ENCODE peak calls at places on chromosomes 16 and 17, in five cellular contexts. H is transverse colon, J is IMR-90, K is sigmoid colon, M is heart left ventricle. Q is an unnamed sample.

GRCh38 chr16:75938818-75939217 is 212.5 kb upstream of the CPHXL start:
- DNase-seq in M (no peak), K (no peak), J (peak; percentile 67), H (no peak), Q (no peak)

GRCh38 chr16:88066680-88067529 is 115.7 kb downstream of the BANP start:
- DNase-seq in M (peak; percentile 18), K (no peak), J (no peak), H (no peak), Q (no peak)

GRCh38 chr17:74646231-74646630 is 22.7 kb upstream of the CD300E start:
- DNase-seq in H (no peak), M (no peak), J (no peak), K (no peak), Q (no peak)

GRCh38 chr16:85394511-85395206 is 218.5 kb upstream of the GSE1 start:
- DNase-seq in M (no peak), H (no peak), J (no peak), K (peak; percentile 63), Q (peak; percentile 15)

GRCh38 chr17:66301864-66302741 is at the start of gene PRKCA:
- DNase-seq in M (peak; percentile 89), K (peak; percentile 86), J (peak; percentile 69), H (peak; percentile 84), Q (peak; percentile 67)

GRCh38 chr16:85473909-85474640 is 139.0 kb upstream of the GSE1 start:
- DNase-seq in K (peak; percentile 63), J (no peak), H (no peak), M (no peak), Q (no peak)

GRCh38 chr17:43543300-43543699 is 2.8 kb downstream of the ETV4 start:
- DNase-seq in J (peak; percentile 19), H (no peak), K (no peak), M (no peak), Q (no peak)

GRCh38 chr17:34736611-34737010 is 157.2 kb downstream of the TMEM132E start:
- DNase-seq in H (no peak), K (peak; percentile 41), J (no peak), M (no peak), Q (peak; percentile 24)

GRCh38 chr17:65154770-65155589 is 17.8 kb downstream of the RGS9 start:
- DNase-seq in M (no peak), H (no peak), J (peak; percentile 83), K (no peak), Q (no peak)

GRCh38 chr17:79537061-79537460 is 73.8 kb downstream of the RBFOX3 start:
- DNase-seq in J (no peak), H (no peak), K (no peak), M (no peak), Q (no peak)

GRCh38 chr17:81302861-81303326 is 7.8 kb upstream of the SLC38A10 start:
- DNase-seq in J (no peak), K (no peak), H (no peak), M (no peak), Q (no peak)

GRCh38 chr16:66199189-66199588 is 167.3 kb upstream of the CDH5 start:
- DNase-seq in J (peak; percentile 28), K (no peak), H (no peak), M (no peak), Q (no peak)

GRCh38 chr17:5065227-5065744 is 13.0 kb upstream of the ZFP3 start:
- DNase-seq in J (no peak), K (no peak), H (no peak), M (no peak), Q (no peak)

DNA sequence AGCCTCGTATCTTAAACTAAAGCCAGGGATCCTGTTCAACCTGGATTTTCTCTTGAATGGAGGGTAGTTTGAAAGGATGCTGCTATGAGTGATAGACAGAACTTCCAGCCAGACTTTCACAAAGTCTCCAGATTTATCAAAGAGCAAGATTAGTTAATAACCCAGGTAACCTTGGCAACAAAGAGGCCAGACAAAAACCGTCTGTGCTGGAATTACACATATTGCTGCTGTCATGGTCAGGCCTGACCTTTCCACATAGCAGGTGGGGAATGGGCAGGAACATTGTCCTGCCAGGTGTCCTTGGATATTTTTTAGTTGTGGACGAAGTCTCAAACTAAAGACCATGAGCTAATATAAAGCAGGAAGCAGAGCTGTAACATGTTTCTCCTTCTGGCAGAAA is 52.5 kb downstream of the HLF start:
- DNase-seq in K (no peak), M (no peak), H (no peak), J (no peak), Q (no peak)
- H3K4me1 ChIP-seq in K (no peaks in the 10 kb centered on the region), M (no peaks in the 10 kb centered on the region), H (no peaks in the 10 kb centered on the region), J (no peaks in the 10 kb centered on the region), Q (no peaks in the 10 kb centered on the region)

GRCh38 chr16:63904930-63905329 is 1216.9 kb downstream of the CDH11 start:
- DNase-seq in K (no peak), M (no peak), J (no peak), H (no peak), Q (no peak)
- H3K9me3 ChIP-seq in K (no peaks in the 10 kb centered on the region), M (no peaks in the 10 kb centered on the region), J (peaks cover 2% of the 10 kb centered on the region), H (no peaks in the 10 kb centered on the region), Q (no peaks in the 10 kb centered on the region)

GRCh38 chr16:3071655-3072054 is 6.2 kb downstream of the IL32 start:
- DNase-seq in M (no peak), H (no peak), J (no peak), K (no peak), Q (no peak)

GRCh38 chr16:3073448-3073847 is 8.0 kb downstream of the IL32 start:
- DNase-seq in M (no peak), J (no peak), K (no peak), H (no peak), Q (no peak)

GRCh38 chr16:3070608-3071111 is 5.2 kb downstream of the IL32 start:
- DNase-seq in M (no peak), K (no peak), H (no peak), J (no peak), Q (no peak)

GRCh38 chr16:3076577-3076976 is 11.1 kb downstream of the IL32 start:
- DNase-seq in M (no peak), K (no peak), J (no peak), H (no peak), Q (no peak)

DNA sequence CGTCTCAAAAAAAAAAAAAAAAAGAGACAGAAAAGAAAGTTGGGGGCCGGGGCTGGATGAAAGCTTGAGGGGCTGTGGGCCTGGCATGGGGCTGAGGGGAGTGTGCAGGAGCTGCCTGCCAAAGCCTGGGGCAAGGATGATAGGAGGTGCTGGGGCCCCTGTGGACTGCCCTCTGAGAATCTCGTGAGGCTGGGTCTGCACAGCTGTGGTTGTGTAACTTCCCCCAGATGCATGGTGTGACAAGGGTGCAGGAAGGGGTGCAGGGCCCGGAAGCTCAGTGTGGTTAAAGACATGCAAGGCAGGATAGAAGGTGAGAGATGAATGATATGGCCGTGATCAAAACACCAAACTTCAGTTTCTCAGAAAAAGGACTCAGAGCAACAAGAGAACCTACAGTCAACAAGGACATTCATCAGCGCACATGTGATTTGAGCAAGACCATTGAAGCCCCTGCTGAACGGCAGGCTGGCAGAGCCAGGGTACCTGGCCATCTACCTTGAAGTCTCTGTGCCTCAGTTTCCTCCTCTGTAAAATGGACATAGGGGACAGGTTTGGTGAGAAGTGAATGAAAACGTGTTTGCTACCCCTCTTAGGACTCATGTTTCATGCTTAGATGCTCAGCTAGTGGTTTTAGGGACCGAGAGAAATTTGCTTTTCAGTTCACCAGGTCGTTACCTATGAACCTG is 9.6 kb downstream of the IL32 start:
- DNase-seq in K (no peak), M (peak; percentile 34), J (no peak), H (peak; percentile 63), Q (no peak)
- TF ChIP-seq POLR2A in K (no peak), M (no peak), J (no peak), H (no peak), Q (no peak)

DNA sequence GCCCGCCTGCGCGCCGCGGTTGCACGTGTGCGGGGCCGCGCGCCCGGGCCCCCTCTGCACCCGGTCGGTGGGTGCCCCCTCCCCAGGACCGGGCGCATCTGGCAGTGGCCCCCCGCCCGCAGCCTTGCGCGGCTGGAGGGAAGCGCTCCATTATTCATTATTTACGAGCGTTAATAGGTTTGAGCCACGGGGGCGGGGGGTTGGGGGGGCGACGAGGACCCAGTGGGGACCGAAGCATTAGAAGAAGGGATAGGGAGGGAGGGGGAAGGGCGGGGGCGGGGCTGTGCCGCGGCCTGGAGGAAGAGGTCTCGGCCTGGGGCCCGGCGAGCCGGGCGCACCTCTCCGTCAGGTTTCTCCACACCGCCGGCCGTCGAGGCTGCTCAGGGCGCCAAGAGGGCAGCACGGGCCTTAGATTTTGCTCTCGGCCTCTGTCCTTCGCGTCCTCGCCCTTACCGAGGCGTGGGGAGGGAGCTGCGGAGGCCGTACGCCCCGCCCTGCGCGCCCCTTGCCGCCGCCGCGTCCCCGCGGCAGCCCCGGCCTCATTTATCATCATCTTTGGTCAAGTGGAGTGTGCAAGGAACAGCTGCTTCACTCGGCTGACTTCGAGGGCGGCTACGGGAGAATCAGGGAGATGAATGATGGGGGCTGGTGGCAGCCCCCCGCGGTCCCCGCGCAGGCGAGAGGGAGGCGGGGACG is 54.2 kb downstream of the SREBF1 start:
- DNase-seq in M (peak; percentile 61), J (no peak), H (no peak), K (no peak), Q (peak; percentile 49)
- H3K4me1 ChIP-seq in M (peaks cover 62% of the 10 kb centered on the region), J (peaks cover 46% of the 10 kb centered on the region), H (peaks cover 61% of the 10 kb centered on the region), K (peaks cover 81% of the 10 kb centered on the region), Q (peaks cover 32% of the 10 kb centered on the region)

DNA sequence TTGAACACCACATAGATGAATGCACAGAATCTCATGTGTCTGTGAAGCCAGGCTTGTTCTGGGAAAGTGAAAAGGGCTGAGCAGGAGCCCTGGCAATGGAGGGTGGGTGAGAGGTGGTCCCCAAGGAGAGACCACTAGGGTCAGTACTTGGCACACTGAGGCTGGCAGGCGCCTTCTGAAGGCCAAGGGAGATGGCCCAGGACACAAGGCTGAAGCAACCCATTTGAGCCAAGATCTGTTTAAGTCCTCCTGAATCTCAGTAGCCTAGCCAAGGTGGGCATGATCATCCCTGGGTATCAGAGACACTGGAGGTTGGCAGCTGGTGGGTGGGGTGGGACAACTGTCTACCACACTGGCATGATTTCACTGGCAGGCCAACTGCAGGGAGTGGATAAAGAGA is 1741.2 kb downstream of the TP53TG3F start:
- DNase-seq in J (no peak), M (no peak), K (no peak), H (no peak), Q (no peak)
- H3K9me3 ChIP-seq in J (peaks cover 26% of the 10 kb centered on the region), M (no peaks in the 10 kb centered on the region), K (no peaks in the 10 kb centered on the region), H (no peaks in the 10 kb centered on the region), Q (no peaks in the 10 kb centered on the region)

DNA sequence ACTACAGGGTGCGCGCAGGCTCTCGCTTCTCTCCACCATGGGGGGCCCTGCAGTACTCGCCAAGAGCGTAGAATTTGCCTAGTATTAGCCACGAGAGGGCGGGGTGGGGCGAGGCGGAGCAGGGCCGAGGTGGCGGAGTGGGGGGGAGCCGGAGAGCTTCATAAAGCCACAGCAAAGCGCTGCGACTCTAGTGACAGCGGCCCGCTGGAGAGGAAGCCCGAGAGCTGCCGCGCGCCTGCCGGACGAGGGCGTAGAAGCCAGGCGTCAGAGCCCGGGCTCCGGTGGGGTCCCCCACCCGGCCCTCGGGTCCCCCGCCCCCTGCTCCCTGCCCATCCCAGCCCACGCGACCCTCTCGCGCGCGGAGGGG is at the start of gene TBX21:
- DNase-seq in H (peak; percentile 87), J (no peak), M (peak; percentile 66), K (peak; percentile 72), Q (peak; percentile 64)
- TF ChIP-seq POLR2A in H (peak; percentile 52), J (no peak), M (no peak), K (no peak), Q (no peak)

DNA sequence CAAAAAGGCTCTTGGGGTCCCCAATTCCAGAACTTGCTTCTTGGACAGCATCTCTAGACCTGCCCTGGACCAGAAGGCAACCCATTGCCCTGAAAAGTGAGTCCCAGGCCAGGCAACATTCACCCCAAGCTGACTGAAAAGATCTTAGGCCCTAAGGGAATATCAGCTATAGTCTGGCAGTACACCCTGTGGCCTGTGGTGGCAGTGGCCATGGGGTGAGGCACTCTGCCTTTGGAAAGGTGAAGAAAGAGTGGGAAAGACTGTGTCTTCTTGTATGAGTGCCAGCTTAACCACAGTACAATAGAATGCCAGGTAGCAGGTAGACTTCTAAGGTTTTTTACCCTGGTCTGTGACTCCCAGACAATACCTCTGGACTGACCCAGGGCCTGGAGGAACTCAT is 564.5 kb downstream of the CDH8 start:
- DNase-seq in J (no peak), M (no peak), H (no peak), K (no peak), Q (no peak)
- H3K4me1 ChIP-seq in J (no peaks in the 10 kb centered on the region), M (no peaks in the 10 kb centered on the region), H (no peaks in the 10 kb centered on the region), K (no peaks in the 10 kb centered on the region), Q (no peaks in the 10 kb centered on the region)

GRCh38 chr17:11305524-11305923 is 64.5 kb downstream of the SHISA6 start:
- DNase-seq in K (no peak), M (no peak), H (no peak), J (no peak), Q (no peak)
- H3K9me3 ChIP-seq in K (no peaks in the 10 kb centered on the region), M (no peaks in the 10 kb centered on the region), H (no peaks in the 10 kb centered on the region), J (peaks cover 51% of the 10 kb centered on the region), Q (no peaks in the 10 kb centered on the region)

Q was measured in adrenal gland.